ENCODE peak calls at places on chromosomes 3 and 15, in seven cellular contexts. J, K, Z, L, A, Y and R are unnamed samples. For H3K9me3, the result is how much of the 10 kb centered on the place peaks cover.

GRCh38 chr15:89656116-89656815 is 999 bp upstream of the KIF7 start:
- DNase-seq in J (no peak), K (no peak), Z (no peak), L (no peak), A (no peak), Y (no peak), R (no peak)

GRCh38 chr3:139679218-139679617 is 1.4 kb upstream of the NMNAT3 start:
- DNase-seq in J (no peak), K (no peak), Z (no peak), L (no peak), A (no peak), Y (no peak), R (no peak)

GRCh38 chr3:134364061-134364935 is 9.9 kb downstream of the AMOTL2 start:
- DNase-seq in J (peak), K (peak), Z (peak), L (peak), A (peak), Y (no peak), R (peak)

GRCh38 chr3:165193392-165194268 is 2.6 kb downstream of the SLITRK3 start:
- DNase-seq in J (no peak), K (no peak), Z (no peak), L (no peak), A (no peak), Y (no peak), R (no peak)

GRCh38 chr3:45538641-45538986 is 55.9 kb upstream of the LIMD1 start:
- DNase-seq in J (no peak), K (no peak), Z (no peak), L (no peak), A (no peak), Y (no peak), R (no peak)

GRCh38 chr15:44636976-44637375 is 26.5 kb downstream of the SPG11 start:
- DNase-seq in J (no peak), K (no peak), Z (no peak), L (no peak), A (no peak), Y (no peak), R (no peak)

GRCh38 chr15:33008284-33009011 is 186.1 kb downstream of the FMN1 start:
- DNase-seq in J (no peak), K (no peak), Z (no peak), L (no peak), A (no peak), Y (no peak), R (no peak)

GRCh38 chr15:73050561-73051297 is 1.5 kb upstream of the NEO1 start:
- DNase-seq in J (no peak), K (no peak), Z (no peak), L (no peak), A (no peak), Y (no peak), R (no peak)

DNA sequence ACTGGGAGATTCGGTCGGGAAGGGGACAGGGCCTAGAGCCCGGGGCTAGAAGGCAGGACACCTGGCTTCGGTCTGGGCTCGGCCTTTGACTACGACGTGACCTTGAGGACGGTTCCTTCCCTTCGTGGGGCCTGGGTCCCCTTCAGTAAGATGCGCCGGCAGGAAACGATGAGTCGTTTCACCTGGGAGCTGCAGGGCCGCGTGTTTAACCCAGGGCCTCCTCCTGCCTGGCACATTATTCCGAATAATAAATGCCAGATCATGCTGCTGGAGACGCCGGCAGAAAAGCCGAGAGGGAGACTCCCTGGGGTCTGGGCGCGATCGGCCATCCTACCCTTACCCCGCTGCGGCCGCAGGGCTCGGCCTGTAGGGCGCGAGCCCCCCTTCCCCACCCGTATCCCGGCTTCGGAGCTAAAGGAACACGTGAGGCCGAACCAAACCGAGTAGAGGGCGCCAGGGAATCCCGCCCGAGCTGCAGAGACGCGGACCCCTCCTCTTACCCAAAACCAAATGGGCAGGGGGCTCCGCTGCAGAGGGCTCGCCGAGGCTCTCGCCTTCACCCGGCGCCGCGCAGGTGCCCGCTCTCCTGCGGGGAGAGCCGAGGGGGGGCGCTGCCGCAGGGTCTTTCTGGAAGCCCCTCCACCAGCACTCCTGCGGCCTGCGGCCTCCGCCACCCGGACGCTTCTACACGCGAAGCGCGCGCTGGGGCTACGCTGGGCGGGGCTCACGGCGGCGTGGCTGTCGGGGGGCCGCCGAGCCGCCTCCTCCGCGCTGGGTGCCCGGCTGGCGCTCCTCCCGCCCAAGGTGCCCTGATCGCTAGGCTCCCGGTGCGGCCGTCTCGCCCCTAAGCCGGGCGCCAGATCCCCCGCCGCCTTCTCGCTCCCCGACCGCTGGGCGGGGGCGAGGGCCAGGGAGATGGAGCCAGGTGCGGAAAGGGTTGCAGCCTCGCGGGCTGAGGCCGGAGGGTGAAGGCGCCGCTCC is at the start of gene BDH1:
- DNase-seq in J (peak), K (no peak), Z (peak), L (peak), A (peak), Y (no peak), R (peak)
- TF ChIP-seq CTCF in J (no peak), K (no peak), Z (no peak), L (no peak), A (no peak), Y (peak), R (no peak)

GRCh38 chr3:7029562-7029961 is 168.6 kb downstream of the GRM7 start:
- DNase-seq in J (no peak), K (no peak), Z (no peak), L (no peak), A (no peak), Y (no peak), R (no peak)
- H3K9me3 ChIP-seq in J (under half), K (under half), Z (under half), L (under half), A (under half), Y (under half), R (under half)

DNA sequence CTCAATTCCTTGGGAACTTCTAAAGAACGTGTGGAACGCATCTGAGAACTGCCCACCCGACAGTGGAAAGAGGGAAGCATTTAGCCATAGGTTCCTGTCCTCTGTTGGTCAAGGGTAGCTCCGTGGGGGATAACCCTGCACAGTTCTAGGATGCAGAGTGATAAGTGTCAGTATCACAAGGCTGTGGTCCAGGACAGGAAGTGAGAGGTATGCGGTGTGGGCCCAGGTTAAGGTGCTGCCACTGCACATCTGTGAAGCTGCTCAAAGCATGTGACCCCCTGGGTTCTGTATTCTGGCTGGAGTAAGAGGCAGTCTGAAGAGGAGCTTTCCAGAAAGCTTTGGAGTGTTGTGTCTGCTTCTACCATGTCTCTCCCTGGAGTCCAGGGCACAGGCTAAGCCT is 51.7 kb upstream of the HES1 start:
- DNase-seq in J (no peak), K (no peak), Z (no peak), L (no peak), A (no peak), Y (no peak), R (no peak)
- TF ChIP-seq CTCF in J (no peak), K (no peak), Z (no peak), L (no peak), A (no peak), Y (no peak), R (no peak)

GRCh38 chr3:492586-493296 is 296.2 kb downstream of the CHL1 start:
- DNase-seq in J (no peak), K (no peak), Z (no peak), L (no peak), A (no peak), Y (no peak), R (no peak)

GRCh38 chr3:499362-499761 is 302.8 kb downstream of the CHL1 start:
- DNase-seq in J (no peak), K (no peak), Z (no peak), L (no peak), A (no peak), Y (no peak), R (no peak)

GRCh38 chr3:494190-494589 is 297.6 kb downstream of the CHL1 start:
- DNase-seq in J (no peak), K (no peak), Z (no peak), L (no peak), A (no peak), Y (no peak), R (no peak)
- H3K9me3 ChIP-seq in J (under half), K (under half), Z (under half), L (under half), A (under half), Y (under half), R (under half)

DNA sequence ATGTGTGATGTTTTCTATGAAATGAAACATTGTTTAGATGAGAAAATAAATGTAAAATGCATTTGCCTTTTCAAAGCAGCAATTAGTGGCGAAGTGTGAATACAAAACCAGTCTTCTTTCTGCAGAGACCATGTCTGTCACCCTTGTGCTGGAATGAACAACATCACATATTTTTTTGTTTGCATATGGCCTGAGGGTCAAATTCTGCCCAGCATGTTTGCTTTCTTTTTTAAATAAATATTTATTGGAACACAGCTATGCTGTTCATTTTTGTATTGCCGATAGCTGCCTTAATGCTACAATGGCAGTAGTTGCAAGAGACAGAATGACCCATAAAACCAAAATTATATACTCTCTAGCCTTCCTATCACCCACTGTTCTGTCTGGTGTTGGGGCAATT is 75.3 kb upstream of the SNRPN start:
- DNase-seq in J (no peak), K (no peak), Z (no peak), L (no peak), A (no peak), Y (no peak), R (no peak)
- TF ChIP-seq CTCF in J (no peak), K (no peak), Z (no peak), L (no peak), A (no peak), Y (no peak), R (no peak)